ENCODE peak calls at places on chromosomes 7 and 10, in nine cellular contexts. H is astrocyte of the spinal cord, C is RWPE1, N is Peyer's patch, J is GM13977, R is cardiac fibroblast, E is psoas muscle, A is right lobe of liver, O is ovary. P is an unnamed sample.

GRCh38 chr7:122219253-122219865 is 75.3 kb upstream of the AASS start:
- DNase-seq in O (no peak), A (no peak), E (no peak), N (no peak), H (peak), R (peak), J (no peak), C (peak), P (no peak)

GRCh38 chr7:5041047-5041446 is 4.6 kb upstream of the RBAK start:
- DNase-seq in J (no peak), A (no peak), C (no peak), R (no peak), H (no peak), O (no peak), N (no peak), E (no peak), P (no peak)

GRCh38 chr7:135165862-135166261 is 4.6 kb downstream of the CYREN start:
- DNase-seq in H (no peak), R (no peak), N (no peak), J (peak), A (no peak), E (no peak), C (no peak), O (no peak), P (no peak)

GRCh38 chr10:91604936-91605534 is 27.8 kb downstream of the PPP1R3C start:
- DNase-seq in E (no peak), H (peak), N (no peak), C (peak), A (no peak), O (no peak), J (no peak), R (peak), P (no peak)

GRCh38 chr10:129021597-129022304 is 445.3 kb upstream of the MGMT start:
- DNase-seq in H (no peak), R (peak), O (no peak), C (no peak), J (no peak), E (no peak), A (no peak), N (no peak), P (no peak)

GRCh38 chr7:27168265-27168947 is 3.1 kb upstream of the HOXA9 start:
- DNase-seq in O (no peak), R (no peak), H (no peak), E (no peak), A (no peak), N (no peak), C (no peak), J (no peak), P (no peak)

GRCh38 chr7:26318921-26319320 is 27.3 kb downstream of the SNX10 start:
- DNase-seq in N (no peak), R (no peak), C (no peak), A (no peak), H (no peak), O (no peak), J (no peak), E (no peak), P (no peak)

GRCh38 chr10:119812684-119813083 is 60.0 kb downstream of the MCMBP start:
- DNase-seq in E (no peak), O (no peak), R (no peak), C (no peak), N (no peak), A (no peak), H (no peak), J (no peak), P (no peak)

GRCh38 chr10:3100093-3100792 is 32.9 kb downstream of the PFKP start:
- DNase-seq in A (no peak), C (no peak), E (no peak), O (no peak), R (no peak), J (no peak), N (no peak), H (no peak), P (no peak)

GRCh38 chr10:129761573-129761972 is 202.5 kb downstream of the EBF3 start:
- DNase-seq in H (no peak), O (no peak), A (peak), R (no peak), N (no peak), J (no peak), E (no peak), C (no peak), P (no peak)

GRCh38 chr7:55187701-55188491 is 169.1 kb downstream of the EGFR start:
- DNase-seq in R (peak), A (no peak), H (no peak), O (peak), N (no peak), J (no peak), E (no peak), C (no peak), P (no peak)

GRCh38 chr7:2045559-2046405 is 187.0 kb downstream of the MAD1L1 start:
- DNase-seq in A (no peak), C (no peak), O (no peak), H (no peak), J (no peak), N (no peak), R (no peak), E (peak), P (no peak)

GRCh38 chr7:55514546-55515265 is 57.6 kb downstream of the VOPP1 start:
- DNase-seq in J (no peak), R (no peak), H (no peak), A (no peak), N (no peak), E (no peak), O (no peak), C (no peak), P (no peak)

GRCh38 chr7:133301444-133301843 is 48.6 kb downstream of the EXOC4 start:
- DNase-seq in A (no peak), R (peak), N (no peak), C (no peak), H (no peak), E (no peak), J (no peak), O (no peak), P (no peak)

GRCh38 chr7:157439761-157440160 is 103.0 kb downstream of the DNAJB6 start:
- DNase-seq in H (no peak), N (no peak), A (no peak), O (no peak), C (no peak), J (no peak), R (no peak), E (no peak), P (no peak)

GRCh38 chr10:118965636-118966035 is 63.9 kb upstream of the NANOS1 start:
- DNase-seq in C (no peak), J (no peak), E (no peak), O (no peak), R (no peak), H (no peak), N (no peak), A (peak), P (no peak)

GRCh38 chr7:151699147-151699546 is 177.8 kb downstream of the PRKAG2 start:
- DNase-seq in A (no peak), J (no peak), N (no peak), R (peak), H (peak), O (peak), C (no peak), E (no peak), P (no peak)

GRCh38 chr7:157005456-157006204 is 4.8 kb downstream of the MNX1 start:
- DNase-seq in N (no peak), E (no peak), O (no peak), H (no peak), R (no peak), A (no peak), J (no peak), C (no peak), P (no peak)

GRCh38 chr7:73742753-73743641 is 4.4 kb upstream of the ABHD11 start:
- DNase-seq in H (peak), A (peak), O (no peak), E (no peak), R (peak), N (peak), C (no peak), J (no peak), P (no peak)

GRCh38 chr7:39527296-39527695 is 38.9 kb upstream of the YAE1 start:
- DNase-seq in C (no peak), O (no peak), H (no peak), R (peak), E (no peak), N (no peak), A (no peak), J (no peak), P (no peak)

GRCh38 chr7:7256731-7257274 is 74.5 kb downstream of the C1GALT1 start:
- DNase-seq in E (no peak), R (no peak), C (no peak), N (no peak), O (no peak), H (no peak), A (no peak), J (no peak), P (no peak)

GRCh38 chr7:134636008-134636449 is 10.6 kb upstream of the BPGM start:
- DNase-seq in O (no peak), A (no peak), H (no peak), N (no peak), C (no peak), R (peak), J (no peak), E (no peak), P (no peak)

GRCh38 chr7:18541871-18542212 is 46.3 kb downstream of the HDAC9 start:
- DNase-seq in N (no peak), A (no peak), R (no peak), C (no peak), O (no peak), H (no peak), J (no peak), E (no peak), P (no peak)

GRCh38 chr10:100359030-100359432 is 12.0 kb downstream of the SCD start:
- DNase-seq in E (no peak), N (no peak), J (no peak), R (peak), O (no peak), H (no peak), A (no peak), C (no peak), P (no peak)

GRCh38 chr7:65907501-65908198 is 34.8 kb downstream of the VKORC1L1 start:
- DNase-seq in C (no peak), E (no peak), A (no peak), N (no peak), H (no peak), J (no peak), R (no peak), O (no peak), P (no peak)

GRCh38 chr7:66082083-66082482 is 6.5 kb downstream of the ASL start:
- DNase-seq in N (no peak), R (no peak), J (no peak), E (no peak), C (no peak), O (no peak), A (no peak), H (no peak), P (no peak)

GRCh38 chr7:4286281-4286680 is 395.8 kb upstream of the FOXK1 start:
- DNase-seq in C (no peak), E (no peak), J (no peak), A (no peak), H (no peak), O (no peak), R (no peak), N (no peak), P (no peak)

GRCh38 chr10:78259394-78259793 is 225.7 kb downstream of the RPS24 start:
- DNase-seq in C (no peak), J (no peak), H (no peak), R (no peak), E (no peak), N (no peak), O (no peak), A (no peak), P (no peak)

GRCh38 chr10:70130878-70131559 is 1.6 kb downstream of the AIFM2 start:
- DNase-seq in A (no peak), O (no peak), E (peak), J (no peak), R (peak), N (no peak), C (no peak), H (peak), P (peak)

GRCh38 chr7:128833148-128833938 is 3.1 kb downstream of the FLNC start:
- DNase-seq in H (peak), O (peak), R (peak), E (peak), C (no peak), N (no peak), J (no peak), A (no peak), P (peak)

GRCh38 chr10:124318811-124319210 is 99.9 kb downstream of the OAT start:
- DNase-seq in R (no peak), J (no peak), E (no peak), H (no peak), O (no peak), A (peak), C (no peak), N (no peak), P (no peak)

GRCh38 chr7:159113056-159113455 is 31.6 kb downstream of the VIPR2 start:
- DNase-seq in N (no peak), R (no peak), O (no peak), A (no peak), E (no peak), H (no peak), J (no peak), C (no peak), P (no peak)

GRCh38 chr10:8967004-8967530 is 912.6 kb downstream of the GATA3 start:
- DNase-seq in J (no peak), E (no peak), A (no peak), O (no peak), N (no peak), H (no peak), C (no peak), R (no peak), P (no peak)

GRCh38 chr10:10315989-10316388 is 701.7 kb upstream of the CELF2 start:
- DNase-seq in N (no peak), A (no peak), C (no peak), H (no peak), J (no peak), R (no peak), O (no peak), E (no peak), P (no peak)

GRCh38 chr7:79810945-79811344 is 323.7 kb upstream of the GNAI1 start:
- DNase-seq in C (no peak), E (no peak), R (no peak), N (no peak), O (no peak), J (no peak), H (no peak), A (no peak), P (no peak)

DNA sequence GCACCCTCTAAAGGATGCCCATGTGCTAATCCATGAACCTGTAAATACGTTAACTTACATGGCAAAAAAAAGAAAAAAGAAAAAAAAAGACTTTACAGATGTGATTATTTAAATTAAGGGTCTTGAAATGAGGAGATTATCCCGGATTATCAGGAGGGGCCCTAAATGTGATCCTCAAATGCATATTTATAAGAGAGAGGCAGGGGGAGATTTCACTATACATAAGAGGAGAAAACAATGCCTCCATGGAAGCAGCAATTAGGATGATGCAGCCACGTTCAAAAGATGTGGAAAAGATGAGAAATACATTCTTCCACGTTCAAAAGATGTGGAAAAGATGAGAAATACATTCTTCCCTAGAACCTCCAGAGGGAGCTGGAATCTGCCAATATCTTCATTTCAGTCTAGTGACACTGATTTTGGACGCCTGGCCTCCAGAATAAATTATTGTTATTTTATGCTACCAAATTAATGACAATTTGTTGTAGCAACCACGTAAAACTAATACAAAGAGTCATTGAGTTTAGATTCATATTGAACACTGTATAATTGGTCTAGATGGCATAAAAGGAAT is 328.4 kb upstream of the GNAI1 start:
- DNase-seq in A (no peak), E (no peak), O (no peak), H (peak), R (peak), N (no peak), J (no peak), C (peak), P (no peak)
- TF ChIP-seq CTCF in A (no peak), E (no peak), O (no peak), H (peak), R (peak), N (peak), J (no peak), C (no peak), P (peak)

GRCh38 chr10:32961892-32962369 is 3.9 kb upstream of the ITGB1 start:
- DNase-seq in E (no peak), R (peak), O (no peak), N (no peak), C (peak), J (no peak), H (peak), A (no peak), P (no peak)
- TF ChIP-seq CTCF in E (no peak), R (peak), O (no peak), N (no peak), C (no peak), J (no peak), H (no peak), A (no peak), P (no peak)

GRCh38 chr10:127813290-127813689 is 76.3 kb downstream of the FOXI2 start:
- DNase-seq in R (no peak), A (no peak), E (no peak), C (no peak), N (no peak), O (no peak), H (no peak), J (no peak), P (no peak)
- TF ChIP-seq CTCF in R (no peak), A (no peak), E (no peak), C (no peak), N (no peak), O (peak), H (no peak), J (no peak), P (peak)

DNA sequence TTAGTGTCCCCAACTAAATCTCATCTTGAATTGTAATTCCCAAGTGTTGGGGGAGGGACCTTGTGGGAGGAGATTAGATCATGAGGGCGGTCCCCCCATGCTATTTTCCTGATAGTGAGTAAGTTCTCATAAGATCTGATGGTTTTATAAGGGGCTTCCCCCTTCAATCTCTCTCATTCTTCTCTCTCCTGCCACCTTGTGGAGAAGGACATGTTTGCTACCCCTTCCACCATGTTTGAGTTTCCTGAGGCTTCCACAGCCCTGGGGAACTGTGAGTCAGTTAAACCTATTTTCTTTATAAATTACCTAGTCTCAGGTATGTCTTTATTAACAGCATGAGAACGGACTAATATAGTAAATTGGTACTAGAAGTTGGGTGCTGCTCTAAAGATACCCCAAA is 365.6 kb downstream of the ANKRD7 start:
- DNase-seq in E (no peak), H (peak), O (no peak), N (no peak), J (no peak), R (no peak), C (no peak), A (no peak), P (no peak)
- TF ChIP-seq CTCF in E (no peak), H (peak), O (no peak), N (peak), J (peak), R (peak), C (peak), A (no peak), P (no peak)

GRCh38 chr10:16832351-16833080 is 15.3 kb upstream of the RSU1 start:
- DNase-seq in O (no peak), J (no peak), A (no peak), N (no peak), C (peak), E (no peak), H (peak), R (peak), P (no peak)
- TF ChIP-seq CTCF in O (no peak), J (no peak), A (no peak), N (no peak), C (no peak), E (no peak), H (no peak), R (no peak), P (no peak)

GRCh38 chr7:138458576-138459234 is 1.4 kb upstream of the TRIM24 start:
- DNase-seq in A (no peak), N (no peak), H (no peak), E (no peak), O (no peak), C (no peak), J (no peak), R (no peak), P (no peak)

GRCh38 chr7:138460649-138461607 is 869 bp downstream of the TRIM24 start:
- DNase-seq in N (peak), J (peak), E (peak), R (peak), A (peak), O (peak), C (peak), H (peak), P (no peak)

GRCh38 chr7:138460176-138460648 is at the start of gene TRIM24:
- DNase-seq in R (no peak), A (peak), H (no peak), N (no peak), O (peak), E (peak), J (no peak), C (peak), P (no peak)

GRCh38 chr7:138456220-138456619 is 3.8 kb upstream of the TRIM24 start:
- DNase-seq in A (no peak), R (no peak), H (no peak), O (no peak), C (no peak), E (no peak), J (no peak), N (no peak), P (no peak)

GRCh38 chr7:138459300-138460175 is 521 bp upstream of the TRIM24 start:
- DNase-seq in E (no peak), N (peak), J (peak), A (no peak), H (peak), C (no peak), O (no peak), R (peak), P (peak)
- TF ChIP-seq CTCF in E (peak), N (peak), J (no peak), A (peak), H (peak), C (no peak), O (peak), R (peak), P (no peak)

DNA sequence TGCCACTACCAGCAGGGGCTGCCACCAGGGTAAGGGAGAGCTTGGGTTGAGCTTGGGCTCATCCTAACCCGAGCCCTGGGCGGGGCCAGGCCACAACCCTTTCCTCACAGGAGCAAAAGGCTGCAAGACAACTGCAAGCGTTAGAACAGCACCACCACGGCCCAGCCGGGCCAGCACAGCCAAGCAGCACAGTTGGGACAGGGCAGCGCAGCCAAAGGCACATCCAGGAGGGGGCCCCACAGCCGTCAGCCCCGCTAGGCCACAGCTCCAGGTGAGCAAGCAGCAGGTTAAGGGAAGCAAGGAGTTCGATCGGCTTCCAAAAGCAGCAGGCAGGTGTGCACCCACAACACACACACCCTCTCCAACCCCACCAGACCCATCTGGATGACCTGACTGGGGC is 7.0 kb upstream of the NDST2 start:
- DNase-seq in E (no peak), A (no peak), H (no peak), C (no peak), O (no peak), N (no peak), J (no peak), R (no peak), P (no peak)
- TF ChIP-seq CTCF in E (no peak), A (no peak), H (peak), C (no peak), O (no peak), N (no peak), J (no peak), R (no peak), P (no peak)

GRCh38 chr10:121681982-121682687 is 83.9 kb upstream of the FGFR2 start:
- DNase-seq in N (no peak), C (no peak), A (no peak), H (peak), J (no peak), E (no peak), O (no peak), R (no peak), P (no peak)

GRCh38 chr10:121679916-121680315 is 81.7 kb upstream of the FGFR2 start:
- DNase-seq in A (no peak), J (no peak), C (no peak), E (no peak), H (no peak), N (no peak), R (no peak), O (no peak), P (no peak)

GRCh38 chr10:121683366-121683765 is 85.1 kb upstream of the FGFR2 start:
- DNase-seq in O (no peak), A (no peak), C (no peak), N (no peak), H (no peak), J (no peak), E (no peak), R (no peak), P (no peak)

GRCh38 chr10:121683803-121684202 is 85.6 kb upstream of the FGFR2 start:
- DNase-seq in J (no peak), C (no peak), N (no peak), A (no peak), O (no peak), H (no peak), R (no peak), E (no peak), P (no peak)

GRCh38 chr10:121681171-121681752 is 83.0 kb upstream of the FGFR2 start:
- DNase-seq in N (no peak), E (no peak), C (no peak), H (no peak), O (no peak), J (no peak), A (no peak), R (no peak), P (no peak)
- TF ChIP-seq CTCF in N (no peak), E (no peak), C (no peak), H (no peak), O (no peak), J (no peak), A (no peak), R (no peak), P (no peak)